ENCODE peak calls at places on chromosomes 6 and 20, in five cellular contexts. P is left lung, T is GM23338, O is fibroblast of pulmonary artery, M is bronchial epithelial cell. H is an unnamed sample.
A peak's percentile ranks its signal among the peaks of the same experiment; 100 is the strongest.

GRCh38 chr6:169292340-169293124 is 38.9 kb upstream of the THBS2 start:
- DNase-seq in P (no peak), T (no peak), O (peak; percentile 87), M (peak; percentile 92), H (peak; percentile 98)

GRCh38 chr6:33213166-33213988 is 5.1 kb downstream of the RING1 start:
- DNase-seq in P (no peak), T (peak; percentile 71), O (peak; percentile 24), M (no peak), H (no peak)

GRCh38 chr20:34472246-34472925 is 43.8 kb upstream of the DYNLRB1 start:
- DNase-seq in P (no peak), T (no peak), O (peak; percentile 46), M (peak; percentile 25), H (peak; percentile 74)

GRCh38 chr6:36544228-36544627 is 3.1 kb downstream of the STK38 start:
- DNase-seq in P (no peak), T (no peak), O (peak; percentile 11), M (no peak), H (peak; percentile 77)

GRCh38 chr6:134632034-134632433 is 314.1 kb upstream of the SGK1 start:
- DNase-seq in P (no peak), T (no peak), O (no peak), M (no peak), H (no peak)

GRCh38 chr6:144898052-144898689 is 613.0 kb downstream of the UTRN start:
- DNase-seq in P (no peak), T (no peak), O (peak; percentile 14), M (peak; percentile 72), H (peak; percentile 76)

GRCh38 chr6:25004357-25004756 is 68.6 kb upstream of the RIPOR2 start:
- DNase-seq in P (no peak), T (no peak), O (no peak), M (no peak), H (no peak)

GRCh38 chr6:43741829-43742228 is 28.2 kb upstream of the VEGFA start:
- DNase-seq in P (no peak), T (no peak), O (no peak), M (no peak), H (no peak)

GRCh38 chr6:107784669-107785068 is 39.4 kb downstream of the SCML4 start:
- DNase-seq in P (no peak), T (no peak), O (no peak), M (no peak), H (peak; percentile 89)

GRCh38 chr6:25089442-25089841 is 153.7 kb upstream of the RIPOR2 start:
- DNase-seq in P (no peak), T (no peak), O (peak; percentile 46), M (peak; percentile 73), H (peak; percentile 7)

GRCh38 chr6:159086033-159086618 is 41.3 kb upstream of the TAGAP start:
- DNase-seq in P (no peak), T (no peak), O (no peak), M (no peak), H (no peak)

GRCh38 chr6:162344935-162345599 is 382.5 kb downstream of the PRKN start:
- DNase-seq in P (no peak), T (no peak), O (peak; percentile 35), M (peak; percentile 54), H (peak; percentile 94)

GRCh38 chr20:39246436-39246835 is 284.3 kb downstream of the DHX35 start:
- DNase-seq in P (no peak), T (no peak), O (no peak), M (no peak), H (no peak)

GRCh38 chr6:52553158-52553557 is 23.7 kb downstream of the TRAM2 start:
- DNase-seq in P (no peak), T (no peak), O (no peak), M (no peak), H (no peak)

GRCh38 chr6:37459981-37460800 is 27.2 kb downstream of the CMTR1 start:
- DNase-seq in P (no peak), T (no peak), O (no peak), M (no peak), H (no peak)

GRCh38 chr6:3363296-3364025 is 93.4 kb downstream of the SLC22A23 start:
- DNase-seq in P (peak; percentile 89), T (no peak), O (no peak), M (peak; percentile 80), H (no peak)

GRCh38 chr20:17966432-17967312 is 1.9 kb downstream of the SNX5 start:
- DNase-seq in P (no peak), T (peak; percentile 33), O (peak; percentile 58), M (peak; percentile 46), H (peak; percentile 60)

GRCh38 chr6:137363805-137364138 is 130.4 kb downstream of the OLIG3 start:
- DNase-seq in P (no peak), T (no peak), O (no peak), M (peak; percentile 41), H (peak; percentile 58)

GRCh38 chr20:34977365-34978091 is 21.9 kb downstream of the MYH7B start:
- DNase-seq in P (peak; percentile 39), T (no peak), O (no peak), M (no peak), H (no peak)

GRCh38 chr20:41063442-41063841 is 34.8 kb downstream of the TOP1 start:
- DNase-seq in P (no peak), T (no peak), O (no peak), M (no peak), H (no peak)

GRCh38 chr6:158086054-158086705 is 81.9 kb downstream of the SERAC1 start:
- DNase-seq in P (no peak), T (no peak), O (peak; percentile 21), M (no peak), H (peak; percentile 74)

GRCh38 chr20:62691485-62691884 is 17.2 kb upstream of the NTSR1 start:
- DNase-seq in P (no peak), T (no peak), O (no peak), M (no peak), H (no peak)

GRCh38 chr20:47274449-47275108 is 81.9 kb downstream of the ZMYND8 start:
- DNase-seq in P (no peak), T (no peak), O (peak; percentile 95), M (peak; percentile 95), H (peak; percentile 98)

GRCh38 chr6:142333431-142333830 is 31.6 kb downstream of the ADGRG6 start:
- DNase-seq in P (no peak), T (no peak), O (no peak), M (no peak), H (no peak)

GRCh38 chr6:35876902-35877301 is 44.0 kb downstream of the SRPK1 start:
- DNase-seq in P (no peak), T (no peak), O (peak; percentile 41), M (no peak), H (no peak)

GRCh38 chr6:1182722-1183521 is 129.0 kb upstream of the FOXQ1 start:
- DNase-seq in P (no peak), T (no peak), O (no peak), M (peak; percentile 39), H (no peak)

GRCh38 chr6:37242429-37243052 is 15.0 kb upstream of the TBC1D22B start:
- DNase-seq in P (no peak), T (no peak), O (peak; percentile 99), M (peak; percentile 98), H (peak; percentile 98)

GRCh38 chr20:21571841-21572690 is 58.2 kb upstream of the NKX2-2 start:
- DNase-seq in P (no peak), T (peak; percentile 58), O (peak; percentile 7), M (peak; percentile 18), H (peak; percentile 3)

GRCh38 chr20:168876-169275 is 11.6 kb downstream of the DEFB127 start:
- DNase-seq in P (no peak), T (no peak), O (no peak), M (no peak), H (no peak)

GRCh38 chr20:13745784-13746183 is 38.9 kb downstream of the ESF1 start:
- DNase-seq in P (no peak), T (no peak), O (no peak), M (no peak), H (no peak)

GRCh38 chr6:10414766-10415592 is at the start of gene TFAP2A:
- DNase-seq in P (no peak), T (peak; percentile 95), O (peak; percentile 59), M (peak; percentile 87), H (peak; percentile 18)

GRCh38 chr20:59781236-59781635 is 152.2 kb downstream of the SYCP2 start:
- DNase-seq in P (no peak), T (no peak), O (no peak), M (no peak), H (no peak)

DNA sequence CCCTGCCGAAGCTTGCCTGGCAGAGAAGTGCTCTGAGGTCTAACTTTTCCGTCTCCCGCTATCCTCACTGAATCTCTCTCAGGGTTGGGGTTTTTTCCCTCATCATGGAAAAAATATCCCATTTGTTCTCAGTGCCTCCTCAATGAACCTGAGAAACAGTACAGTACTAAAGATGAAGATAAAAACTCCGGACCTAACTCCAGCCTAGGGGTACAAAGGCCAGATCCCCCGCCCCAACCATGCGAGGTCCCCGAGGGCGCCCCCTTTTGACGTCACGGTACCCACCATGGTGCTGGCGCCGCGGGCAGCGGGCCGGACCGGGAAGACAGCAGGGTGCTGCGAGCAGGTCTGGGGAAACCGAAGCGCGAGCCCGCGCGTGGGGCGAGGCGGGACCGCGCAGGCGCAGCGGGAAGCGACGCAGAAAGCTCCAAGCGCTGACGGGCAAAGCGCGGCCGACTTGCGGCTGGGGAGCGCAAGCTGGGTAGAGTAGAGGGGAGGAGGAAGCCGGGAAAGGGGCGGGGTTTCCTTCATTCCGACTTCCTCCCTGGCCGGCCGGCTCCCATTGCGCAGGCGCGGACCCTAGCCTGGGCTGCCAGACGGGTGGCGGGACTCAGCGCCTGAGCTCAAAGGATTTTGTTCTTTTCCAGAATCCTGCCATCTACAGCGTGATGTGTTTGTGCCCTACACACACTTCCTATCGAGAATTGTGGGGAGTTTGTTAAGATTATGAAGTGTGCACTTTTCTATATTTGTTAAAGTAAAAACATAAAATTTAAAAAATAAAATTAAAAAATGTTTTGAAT is at the start of gene LSM2:
- DNase-seq in P (peak; percentile 100), T (peak; percentile 98), O (peak; percentile 98), M (peak; percentile 88), H (peak; percentile 93)
- TF ChIP-seq CTCF in P (no peak), T (peak; percentile 45), O (no peak), M (peak; percentile 25), H (no peak)

GRCh38 chr6:138678168-138678567 is 95.4 kb upstream of the CCDC28A start:
- DNase-seq in P (no peak), T (no peak), O (no peak), M (no peak), H (no peak)

GRCh38 chr6:138685257-138685656 is 88.3 kb upstream of the CCDC28A start:
- DNase-seq in P (no peak), T (no peak), O (no peak), M (peak; percentile 93), H (no peak)

GRCh38 chr6:138680085-138680484 is 93.5 kb upstream of the CCDC28A start:
- DNase-seq in P (no peak), T (no peak), O (no peak), M (peak; percentile 69), H (no peak)

GRCh38 chr6:138685781-138686180 is 87.8 kb upstream of the CCDC28A start:
- DNase-seq in P (no peak), T (no peak), O (no peak), M (no peak), H (no peak)

GRCh38 chr6:138682722-138683521 is 90.6 kb upstream of the CCDC28A start:
- DNase-seq in P (no peak), T (no peak), O (peak; percentile 28), M (peak; percentile 95), H (peak; percentile 59)
- H3K4me3 ChIP-seq in P (no peak overlapping the region), T (no peak overlapping the region), O (no peak overlapping the region), M (no peak overlapping the region), H (no peak overlapping the region)

GRCh38 chr20:53162251-53162835 is 190.2 kb downstream of the TSHZ2 start:
- DNase-seq in P (no peak), T (peak; percentile 87), O (peak; percentile 48), M (peak; percentile 83), H (peak; percentile 93)
- TF ChIP-seq CTCF in P (no peak), T (peak; percentile 34), O (peak; percentile 5), M (peak; percentile 43), H (peak; percentile 33)

GRCh38 chr20:53917145-53918009 is 153.0 kb downstream of the BCAS1 start:
- DNase-seq in P (no peak), T (no peak), O (peak; percentile 70), M (peak; percentile 49), H (peak; percentile 72)
- H3K4me3 ChIP-seq in P (no peak overlapping the region), T (no peak overlapping the region), O (no peak overlapping the region), M (no peak overlapping the region), H (no peak overlapping the region)

H was measured in fibroblast of mammary gland.